ENCODE peak calls at places on chromosomes 4 and X, in five cellular contexts. R, G, C, D and J are unnamed samples. For H3K4me1 and H3K79me2, the result is how much of the 10 kb centered on the place peaks cover.

GRCh38 chr4:69649629-69650028 is 3.4 kb downstream of the UGT2A1 start:
- DNase-seq in D (no peak), R (no peak), G (no peak), C (no peak), J (no peak)

GRCh38 chr4:122674371-122674770 is 53.5 kb upstream of the IL21 start:
- DNase-seq in D (no peak), G (no peak), R (no peak), C (no peak), J (no peak)

GRCh38 chrX:110145854-110146253 is 142.9 kb downstream of the TMEM164 start:
- DNase-seq in G (peak), D (peak), C (peak), R (no peak), J (no peak)

GRCh38 chr4:6394671-6395081 is 77.7 kb downstream of the PPP2R2C start:
- DNase-seq in G (no peak), D (no peak), C (no peak), R (no peak), J (no peak)

GRCh38 chrX:8848921-8849320 is 47.7 kb upstream of the FAM9A start:
- DNase-seq in D (no peak), C (no peak), G (peak), R (peak), J (no peak)

GRCh38 chr4:152328595-152328994 is 207.3 kb downstream of the FBXW7 start:
- DNase-seq in R (no peak), D (no peak), C (no peak), G (peak), J (peak)

GRCh38 chr4:186936496-186937375 is 213.1 kb upstream of the FAT1 start:
- DNase-seq in D (no peak), R (peak), C (peak), G (peak), J (no peak)

GRCh38 chr4:83440148-83440814 is 15.3 kb downstream of the HELQ start:
- DNase-seq in D (peak), C (no peak), R (no peak), G (no peak), J (no peak)

GRCh38 chr4:170729897-170730296 is 640.1 kb upstream of the AADAT start:
- DNase-seq in D (no peak), G (no peak), C (no peak), R (no peak), J (no peak)
- H3K4me1 ChIP-seq in D (under half), G (under half), C (under half), R (under half), J (under half)

DNA sequence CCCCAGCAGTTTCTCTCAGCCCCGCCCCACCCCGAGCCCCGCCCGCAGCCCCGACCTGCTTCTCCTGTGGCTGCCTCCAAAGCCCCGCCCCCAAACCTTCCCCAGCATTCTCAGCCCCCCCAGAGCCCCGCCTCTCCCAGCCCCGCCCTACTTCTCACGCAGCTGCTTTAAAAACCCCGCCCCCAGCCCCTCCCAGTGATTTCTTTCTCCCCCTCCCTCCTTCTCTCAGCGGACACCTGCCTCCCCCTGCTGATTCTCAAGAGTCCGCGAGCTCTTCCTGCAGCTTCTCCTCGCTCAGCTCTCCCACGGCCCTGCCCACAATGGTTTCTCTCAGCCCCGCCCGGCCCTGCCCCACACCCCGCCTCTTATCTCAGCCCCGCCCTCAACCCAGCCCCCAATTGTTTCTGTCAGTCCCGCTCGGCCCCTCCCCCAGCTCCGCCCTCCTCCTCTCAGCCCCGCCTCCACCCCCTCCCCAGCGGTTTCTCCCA is 635 bp upstream of the EOLA1 start:
- DNase-seq in R (no peak), D (peak), G (peak), C (peak), J (no peak)
- H2AFZ ChIP-seq in R (no peak), D (no peak), G (peak), C (peak), J (peak)

GRCh38 chrX:123728554-123728953 is 4.3 kb downstream of the THOC2 start:
- DNase-seq in R (no peak), G (no peak), D (no peak), C (no peak), J (no peak)
- H3K79me2 ChIP-seq in R (half or more), G (half or more), D (half or more), C (half or more), J (half or more)

GRCh38 chr4:113733685-113734084 is 27.9 kb downstream of the CAMK2D start:
- DNase-seq in G (no peak), R (no peak), D (no peak), C (no peak), J (no peak)
- H3K4me1 ChIP-seq in G (under half), R (under half), D (under half), C (under half), J (under half)

DNA sequence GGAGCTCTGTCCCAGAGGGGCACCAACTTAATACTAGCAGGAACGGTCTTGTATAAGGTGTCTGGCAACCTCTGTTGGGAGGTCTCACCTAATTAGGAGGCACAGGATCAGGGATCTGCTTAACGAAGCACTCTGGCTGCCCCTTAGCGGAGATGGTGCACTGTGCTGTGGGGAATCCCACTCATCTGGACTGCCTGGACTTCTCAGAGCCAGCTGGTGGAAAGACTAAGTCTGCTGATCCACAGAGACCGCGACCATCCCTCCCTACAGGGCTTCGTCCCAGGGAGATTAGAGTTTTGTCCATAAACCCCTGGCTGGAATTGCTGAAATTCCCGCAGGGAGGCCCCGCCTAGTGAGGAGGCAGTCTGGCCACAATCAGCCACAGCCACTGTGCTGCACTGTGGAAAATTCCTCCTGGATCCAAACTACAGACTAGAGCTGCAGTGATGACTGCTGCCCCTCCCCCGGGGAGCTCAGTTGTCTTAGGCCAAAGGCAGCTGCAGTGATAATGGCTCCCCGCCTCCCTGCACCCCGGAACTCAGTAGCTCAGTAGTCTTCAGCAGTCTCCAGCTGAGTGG is 22.0 kb upstream of the ZCCHC4 start:
- DNase-seq in C (peak), D (no peak), R (no peak), G (no peak), J (no peak)
- H2AFZ ChIP-seq in C (no peak), D (no peak), R (no peak), G (no peak), J (no peak)

DNA sequence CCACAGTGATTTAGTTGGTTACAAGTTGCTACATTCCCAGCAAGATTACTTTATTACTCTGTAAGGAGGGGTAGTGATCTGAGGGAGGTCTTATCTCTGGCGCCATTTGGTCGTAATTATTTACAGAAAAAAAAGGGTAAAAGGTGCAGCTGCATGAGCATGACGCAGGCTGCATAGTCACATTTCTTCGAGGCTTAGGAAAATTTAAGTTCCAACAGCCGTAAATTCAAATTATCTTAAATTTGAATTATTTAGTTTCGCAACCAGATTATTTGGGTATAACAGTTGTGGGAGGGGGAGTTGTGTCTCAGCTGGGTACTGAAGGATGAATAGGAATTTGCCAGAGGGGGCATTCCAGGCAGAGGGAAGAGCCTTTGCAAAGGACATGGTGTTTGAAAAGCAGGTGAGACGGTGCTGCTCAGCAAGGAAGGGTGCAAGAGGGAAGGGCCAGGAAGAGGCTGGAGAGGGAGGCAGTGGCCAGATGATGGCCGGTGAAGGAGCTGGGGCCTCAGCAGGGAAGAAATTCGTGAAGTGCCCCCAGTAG is 17.5 kb upstream of the AFAP1 start:
- DNase-seq in R (no peak), C (no peak), D (no peak), G (no peak), J (no peak)
- H3K79me2 ChIP-seq in R (under half), C (under half), D (under half), G (under half), J (under half)

GRCh38 chr4:148056879-148057278 is 325.0 kb downstream of the ARHGAP10 start:
- DNase-seq in R (peak), D (peak), C (no peak), G (peak), J (peak)
- H3K4me1 ChIP-seq in R (under half), D (half or more), C (under half), G (under half), J (under half)